ENCODE peak calls at places on chromosomes 5 and 9, in six cellular contexts. J is lung; W is fibroblast of mammary gland; T is psoas muscle; I is D721Med; S is activated CD8-positive, alpha-beta T cell treated with anti-CD3 and anti-CD28 coated beads for 36 hours. R is an unnamed sample.

GRCh38 chr5:27325513-27325912 is 287.1 kb upstream of the CDH9 start:
- DNase-seq in T (no peak), J (no peak), I (no peak), S (no peak), W (peak), R (no peak)

GRCh38 chr5:142926549-142926948 is 156.4 kb downstream of the ARHGAP26 start:
- DNase-seq in S (no peak), T (no peak), I (no peak), J (no peak), W (no peak), R (no peak)

GRCh38 chr5:134427540-134428041 is 15.9 kb upstream of the CDKN2AIPNL start:
- DNase-seq in I (no peak), T (no peak), J (no peak), W (no peak), S (no peak), R (no peak)

GRCh38 chr9:110408598-110408997 is 70.9 kb upstream of the TXNDC8 start:
- DNase-seq in I (no peak), T (no peak), S (no peak), J (no peak), W (no peak), R (no peak)

GRCh38 chr5:132483661-132484385 is 6.8 kb downstream of the IRF1 start:
- DNase-seq in I (no peak), W (no peak), S (no peak), J (no peak), T (no peak), R (no peak)

GRCh38 chr9:21450733-21451394 is 10.6 kb downstream of the IFNA1 start:
- DNase-seq in T (no peak), S (no peak), J (no peak), I (no peak), W (peak), R (no peak)

GRCh38 chr9:132683873-132684272 is 13.6 kb downstream of the GTF3C4 start:
- DNase-seq in T (no peak), J (no peak), S (no peak), W (no peak), I (no peak), R (no peak)

GRCh38 chr9:111975709-111976108 is 79.1 kb downstream of the UGCG start:
- DNase-seq in S (peak), T (no peak), W (no peak), I (no peak), J (peak), R (no peak)

GRCh38 chr9:27150758-27151431 is 41.9 kb downstream of the TEK start:
- DNase-seq in T (no peak), W (peak), S (no peak), I (no peak), J (no peak), R (no peak)

GRCh38 chr5:135426102-135427082 is 20.8 kb downstream of the DCANP1 start:
- DNase-seq in J (no peak), S (peak), W (peak), I (no peak), T (no peak), R (no peak)

GRCh38 chr5:65640240-65640639 is 15.4 kb downstream of the SHLD3 start:
- DNase-seq in J (no peak), I (no peak), W (no peak), T (no peak), S (no peak), R (no peak)

DNA sequence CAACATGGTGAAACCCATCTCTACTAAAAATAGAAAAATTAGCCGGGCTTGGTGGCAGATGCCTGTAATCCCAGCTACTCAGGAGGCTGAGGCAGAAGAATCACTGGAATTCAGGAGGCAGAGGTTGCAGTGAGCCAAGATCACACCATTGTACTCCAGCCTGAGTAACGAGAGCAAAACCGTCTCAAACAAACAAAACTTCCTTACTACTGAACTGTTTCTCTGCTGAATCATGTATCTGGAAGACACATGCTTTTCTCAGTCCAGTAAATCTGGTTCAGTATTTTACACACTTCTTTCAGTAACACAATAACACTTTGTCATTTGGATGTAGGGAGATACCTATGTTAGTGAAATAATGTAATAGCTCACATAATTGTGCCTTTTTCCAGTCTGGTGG is 7.9 kb downstream of the TRMT10B start:
- DNase-seq in S (no peak), W (peak), T (no peak), J (no peak), I (no peak), R (no peak)
- TF ChIP-seq CTCF in S (no peak), W (no peak), T (no peak), J (no peak), I (no peak), R (no peak)

GRCh38 chr5:74019923-74020322 is 393.9 kb downstream of the ARHGEF28 start:
- DNase-seq in I (no peak), S (no peak), W (no peak), J (no peak), T (no peak), R (no peak)

GRCh38 chr5:74016373-74016772 is 390.4 kb downstream of the ARHGEF28 start:
- DNase-seq in J (no peak), T (no peak), W (no peak), I (no peak), S (peak), R (no peak)

GRCh38 chr5:74017786-74018211 is 391.8 kb downstream of the ARHGEF28 start:
- DNase-seq in W (peak), J (no peak), I (no peak), T (no peak), S (no peak), R (no peak)

GRCh38 chr5:74015716-74016115 is 389.7 kb downstream of the ARHGEF28 start:
- DNase-seq in I (no peak), W (no peak), J (no peak), S (no peak), T (no peak), R (no peak)

GRCh38 chr5:74017112-74017511 is 391.1 kb downstream of the ARHGEF28 start:
- DNase-seq in T (no peak), J (no peak), S (no peak), I (no peak), W (no peak), R (no peak)
- TF ChIP-seq CTCF in T (no peak), J (no peak), S (no peak), I (no peak), W (no peak), R (no peak)

DNA sequence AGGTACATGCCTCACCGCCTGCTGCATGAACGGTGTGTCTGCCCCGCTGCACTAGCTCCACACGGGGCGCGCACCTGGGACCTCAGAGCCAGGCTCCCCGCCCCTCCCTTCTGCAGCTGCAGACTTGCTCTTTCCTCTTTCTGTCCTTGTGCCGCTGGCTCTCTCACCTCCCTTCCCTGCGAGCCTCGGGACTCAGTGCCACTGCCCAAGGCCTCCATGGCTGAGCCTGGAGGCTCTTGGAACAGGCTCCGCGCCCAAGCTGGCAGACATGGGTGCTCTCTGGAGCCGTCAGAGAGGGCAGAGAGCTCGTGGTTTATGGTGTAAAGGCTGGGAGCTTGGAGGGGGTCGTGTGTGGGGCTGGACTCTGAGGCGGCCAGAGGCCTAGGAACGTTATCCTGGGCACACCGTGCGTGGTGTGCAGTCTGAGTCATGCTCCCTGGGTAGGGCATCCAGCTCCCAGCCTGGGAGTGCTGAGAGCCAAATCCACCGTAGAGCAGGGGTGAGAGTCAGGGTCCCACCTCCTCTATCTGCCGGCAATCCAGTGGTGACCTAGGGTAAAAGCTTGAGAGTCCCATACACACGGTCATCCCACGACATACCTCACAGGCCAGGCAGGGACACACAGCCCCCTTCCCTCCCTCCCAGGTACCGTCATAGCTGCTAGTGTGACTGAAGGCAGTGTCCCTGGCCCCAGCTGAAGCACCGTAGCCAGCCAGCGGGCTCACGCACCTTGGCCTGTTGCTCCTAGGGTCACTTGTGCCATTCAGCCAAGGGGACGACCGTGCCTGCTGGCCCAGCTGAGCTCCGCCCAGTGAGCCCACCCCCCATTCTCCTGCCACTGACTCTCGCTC is 22.4 kb downstream of the GOLGA2 start:
- DNase-seq in T (no peak), J (no peak), S (no peak), I (no peak), W (no peak), R (no peak)
- TF ChIP-seq CTCF in T (no peak), J (no peak), S (no peak), I (no peak), W (no peak), R (no peak)

DNA sequence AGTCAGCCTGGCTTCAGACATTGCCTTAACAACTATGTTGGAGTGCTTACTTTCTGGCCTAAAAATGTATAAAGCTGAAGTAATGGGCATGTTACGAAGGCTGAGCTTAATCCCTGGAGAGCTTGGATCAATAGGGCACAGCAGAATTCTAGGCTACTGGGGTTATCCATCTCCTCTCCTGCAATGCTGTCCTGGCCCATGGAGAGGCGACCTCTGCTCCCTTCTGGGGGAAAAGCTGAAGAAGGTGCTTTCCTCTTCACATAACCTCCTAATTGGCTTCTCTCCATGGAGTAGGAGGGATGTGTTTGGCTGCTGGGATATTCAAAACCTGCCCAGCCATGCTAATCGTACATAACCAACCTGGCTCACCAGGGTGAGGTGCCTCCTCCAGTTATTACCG is 403.5 kb downstream of the DMRT2 start:
- DNase-seq in W (no peak), I (no peak), T (no peak), J (no peak), S (no peak), R (no peak)
- TF ChIP-seq CTCF in W (no peak), I (no peak), T (no peak), J (no peak), S (no peak), R (no peak)

DNA sequence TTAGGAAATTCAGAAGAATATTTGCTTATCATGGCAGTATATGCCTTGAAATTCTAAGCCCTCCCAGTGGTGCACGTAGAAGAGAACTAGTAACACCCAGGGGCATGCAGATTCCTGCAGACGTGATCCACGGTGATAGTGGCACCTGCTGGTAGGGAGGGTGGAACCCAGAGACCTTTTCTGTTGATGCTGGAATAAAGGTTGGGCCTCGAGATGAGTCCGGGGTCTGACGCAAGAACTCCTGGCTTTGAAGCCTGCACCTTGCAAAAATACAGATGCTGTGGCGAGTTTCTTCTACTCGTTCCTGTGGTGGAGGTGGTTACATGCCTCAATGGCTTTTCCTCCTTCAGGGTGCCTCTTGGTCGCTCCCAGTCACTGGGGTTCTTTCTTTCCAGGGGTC is 39.5 kb upstream of the PHF2 start:
- DNase-seq in J (no peak), W (no peak), T (no peak), I (no peak), S (no peak), R (no peak)
- TF ChIP-seq CTCF in J (no peak), W (no peak), T (no peak), I (no peak), S (no peak), R (no peak)

GRCh38 chr9:128192601-128193371 is 1.4 kb upstream of the CIZ1 start:
- DNase-seq in I (peak), T (peak), W (peak), J (peak), S (peak), R (no peak)
- TF ChIP-seq CTCF in I (no peak), T (peak), W (no peak), J (no peak), S (peak), R (no peak)

DNA sequence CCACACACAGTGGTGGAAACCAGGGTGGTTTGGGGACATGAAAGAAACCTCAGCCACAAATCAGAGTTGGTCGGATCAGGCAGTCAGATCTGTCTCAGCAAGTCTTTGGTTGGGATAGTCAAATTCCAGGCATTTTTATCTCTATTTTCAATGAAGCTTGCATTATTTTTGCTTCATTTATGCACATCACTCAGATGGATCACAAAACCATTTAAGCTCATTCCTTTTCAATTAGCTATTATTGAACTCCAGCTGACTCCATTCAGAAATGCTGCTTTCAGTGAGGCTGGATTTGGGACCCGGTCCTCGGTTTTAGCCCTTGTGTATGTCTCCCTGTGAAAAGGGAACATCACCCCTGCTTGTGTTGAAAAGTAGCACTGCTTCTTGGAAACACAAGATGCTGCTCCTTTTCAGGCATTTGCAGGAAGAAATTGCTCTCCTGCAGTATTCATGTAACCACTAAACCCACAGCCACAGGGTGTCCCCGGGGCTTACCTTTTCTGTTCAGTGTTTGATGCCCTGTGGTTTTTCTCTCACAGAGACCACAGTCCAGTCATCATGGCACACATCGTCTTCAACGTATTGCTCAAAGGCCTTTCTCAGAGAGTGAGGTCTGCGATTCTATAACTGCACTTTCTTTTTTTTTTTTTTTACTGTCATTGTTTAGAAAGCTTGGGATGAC is 232.9 kb downstream of the NFIB start:
- DNase-seq in J (no peak), T (no peak), I (no peak), W (peak), S (no peak), R (no peak)
- TF ChIP-seq CTCF in J (no peak), T (no peak), I (no peak), W (no peak), S (no peak), R (no peak)

GRCh38 chr9:120713257-120714087 is 798 bp downstream of the MEGF9 start:
- DNase-seq in S (peak), J (no peak), T (peak), W (no peak), I (no peak), R (no peak)
- TF ChIP-seq CTCF in S (no peak), J (no peak), T (no peak), W (no peak), I (no peak), R (no peak)

DNA sequence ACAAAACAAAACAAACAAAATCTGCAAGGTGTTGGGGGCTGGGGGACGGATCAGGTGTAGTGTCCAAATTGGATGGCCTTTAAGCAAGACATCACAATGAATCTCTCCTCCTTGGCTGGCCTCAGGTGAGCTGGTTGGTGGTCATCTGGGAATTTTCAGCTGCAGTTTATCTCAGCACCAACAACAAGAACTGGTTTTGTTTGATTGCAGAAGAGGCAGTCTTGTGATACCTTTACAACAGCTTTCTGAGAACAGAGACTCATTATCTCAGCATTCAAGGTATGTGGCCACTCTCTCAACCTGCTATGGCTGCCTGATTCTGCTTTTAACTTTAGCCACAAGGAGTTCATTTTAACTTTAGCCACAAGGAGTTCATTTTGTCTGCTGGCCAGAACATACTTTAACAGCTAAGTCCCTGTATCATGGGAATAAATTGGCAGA is 1543.4 kb downstream of the EFNA5 start:
- DNase-seq in T (no peak), W (no peak), S (no peak), I (no peak), J (no peak), R (no peak)
- TF ChIP-seq CTCF in T (no peak), W (no peak), S (no peak), I (no peak), J (no peak), R (no peak)

GRCh38 chr9:84917366-84918063 is 248.0 kb downstream of the NTRK2 start:
- DNase-seq in S (no peak), J (no peak), W (no peak), I (no peak), T (no peak), R (no peak)
- TF ChIP-seq CTCF in S (no peak), J (no peak), W (no peak), I (no peak), T (no peak), R (no peak)